ENCODE peak calls at places on chromosomes 12 and 14, in ten cellular contexts. F is fibroblast of pulmonary artery, K is neural crest cell, V is endodermal cell, N is AG04450, O is K562, D is astrocyte, I is HFF-Myc, T is ovary, W is left lung. H is an unnamed sample.

GRCh38 chr12:38890102-38890501 is 15.3 kb downstream of the CPNE8 start:
- DNase-seq in F (no peak), K (no peak), V (no peak), N (no peak), O (no peak), D (peak; percentile 1), I (no peak), T (no peak), W (no peak), H (no peak)

GRCh38 chr14:105107781-105108515 is 42.7 kb upstream of the GPR132 start:
- DNase-seq in F (no peak), K (no peak), V (no peak), N (no peak), O (no peak), D (no peak), I (no peak), T (no peak), W (no peak), H (no peak)

GRCh38 chr14:54722791-54723432 is 156.0 kb downstream of the SAMD4A start:
- DNase-seq in F (peak; percentile 77), K (no peak), V (no peak), N (no peak), O (peak; percentile 17), D (peak; percentile 29), I (no peak), T (no peak), W (no peak), H (no peak)

GRCh38 chr14:37709419-37710195 is 114.2 kb downstream of the TTC6 start:
- DNase-seq in F (peak; percentile 37), K (no peak), V (no peak), N (no peak), O (no peak), D (peak; percentile 2), I (peak; percentile 16), T (no peak), W (no peak), H (no peak)

GRCh38 chr12:17060260-17060659 is 454.3 kb upstream of the LMO3 start:
- DNase-seq in F (no peak), K (no peak), V (no peak), N (no peak), O (no peak), D (no peak), I (no peak), T (no peak), W (no peak), H (no peak)

GRCh38 chr14:69424139-69424923 is 25.8 kb downstream of the SLC39A9 start:
- DNase-seq in F (no peak), K (no peak), V (no peak), N (no peak), O (no peak), D (peak; percentile 37), I (no peak), T (no peak), W (no peak), H (no peak)

GRCh38 chr14:55245657-55246268 is 25.5 kb upstream of the FBXO34 start:
- DNase-seq in F (peak; percentile 56), K (no peak), V (no peak), N (no peak), O (no peak), D (no peak), I (no peak), T (no peak), W (no peak), H (no peak)

GRCh38 chr12:5155866-5156265 is 112.2 kb downstream of the KCNA5 start:
- DNase-seq in F (no peak), K (no peak), V (no peak), N (no peak), O (no peak), D (no peak), I (no peak), T (no peak), W (no peak), H (no peak)

GRCh38 chr14:89041245-89041585 is 216.8 kb downstream of the TTC8 start:
- DNase-seq in F (no peak), K (no peak), V (no peak), N (peak; percentile 16), O (no peak), D (no peak), I (no peak), T (no peak), W (peak; percentile 57), H (no peak)

GRCh38 chr12:3490848-3491382 is at the start of gene PRMT8:
- DNase-seq in F (no peak), K (peak; percentile 48), V (peak; percentile 90), N (no peak), O (no peak), D (no peak), I (no peak), T (no peak), W (no peak), H (no peak)

GRCh38 chr12:121050725-121051124 is 11.7 kb upstream of the OASL start:
- DNase-seq in F (no peak), K (no peak), V (peak; percentile 46), N (no peak), O (no peak), D (no peak), I (no peak), T (no peak), W (no peak), H (no peak)

DNA sequence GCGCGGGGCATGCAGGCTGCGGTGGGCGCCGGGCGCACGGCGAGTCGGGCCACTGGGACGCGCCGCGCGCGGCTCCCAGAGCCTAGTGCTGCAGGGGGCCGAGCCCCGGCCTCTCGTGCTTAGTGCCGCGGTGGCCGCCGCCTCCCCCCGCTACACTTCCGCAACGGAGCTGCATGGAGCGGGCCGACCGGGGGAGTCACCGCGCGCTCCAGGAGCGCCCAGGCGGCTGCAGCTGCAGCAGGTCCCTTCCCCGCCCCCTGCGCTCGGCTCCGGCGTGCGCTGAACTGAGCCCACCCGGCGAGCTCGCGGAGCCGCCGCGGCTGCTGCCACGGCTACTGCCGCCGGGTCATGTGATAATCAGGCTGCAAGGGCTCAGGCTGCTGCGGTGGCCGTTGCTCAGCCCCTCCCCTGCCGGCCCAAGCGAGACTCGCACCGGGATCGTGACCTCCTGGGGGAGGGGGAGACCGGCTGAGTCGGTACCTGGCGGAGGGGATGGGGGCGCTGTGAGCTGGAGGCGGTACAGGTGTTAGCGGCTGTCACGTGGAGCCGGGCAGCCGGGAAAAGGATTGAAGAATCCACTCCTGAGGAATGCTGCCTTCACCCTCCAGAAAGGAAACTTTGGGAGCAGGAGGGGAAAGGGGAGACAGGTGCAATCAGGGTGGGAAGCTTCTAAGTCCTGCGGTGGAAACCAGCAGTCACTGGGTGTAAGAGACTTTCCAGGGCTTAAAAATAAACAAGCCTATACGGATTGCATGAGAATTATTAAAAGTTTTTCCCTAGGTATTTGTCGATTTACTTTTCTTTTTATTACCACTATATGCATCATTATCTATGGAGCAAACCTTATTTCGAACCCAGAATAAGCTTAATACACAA is at the start of gene PPM1H:
- DNase-seq in F (peak; percentile 15), K (peak; percentile 66), V (peak; percentile 100), N (no peak), O (peak; percentile 91), D (peak; percentile 12), I (no peak), T (peak; percentile 57), W (peak; percentile 89), H (peak; percentile 88)
- TF ChIP-seq CTCF in F (no peak), K (peak; percentile 69), V (peak; percentile 95), N (peak; percentile 18), O (peak; percentile 85), D (peak; percentile 4), I (peak; percentile 25), T (no peak), W (peak; percentile 57), H (peak; percentile 73)

GRCh38 chr12:88228720-88229119 is 86.6 kb downstream of the TMTC3 start:
- DNase-seq in F (no peak), K (no peak), V (no peak), N (no peak), O (no peak), D (no peak), I (no peak), T (no peak), W (no peak), H (no peak)
- TF ChIP-seq CTCF in F (no peak), K (no peak), V (peak; percentile 16), N (no peak), O (no peak), D (no peak), I (no peak), T (no peak), W (no peak), H (no peak)

GRCh38 chr12:18224745-18225144 is 36.6 kb upstream of the PIK3C2G start:
- DNase-seq in F (peak; percentile 71), K (no peak), V (no peak), N (no peak), O (no peak), D (peak; percentile 27), I (no peak), T (no peak), W (no peak), H (no peak)
- TF ChIP-seq CTCF in F (peak; percentile 67), K (peak; percentile 82), V (peak; percentile 96), N (peak; percentile 52), O (no peak), D (peak; percentile 48), I (peak; percentile 16), T (no peak), W (no peak), H (peak; percentile 73)

GRCh38 chr14:93906341-93907329 is 20.5 kb upstream of the FAM181A start:
- DNase-seq in F (peak; percentile 24), K (peak; percentile 58), V (peak; percentile 93), N (no peak), O (peak; percentile 68), D (no peak), I (no peak), T (no peak), W (peak; percentile 3), H (no peak)
- TF ChIP-seq CTCF in F (peak; percentile 60), K (peak; percentile 76), V (peak; percentile 92), N (peak; percentile 66), O (peak; percentile 59), D (peak; percentile 56), I (peak; percentile 83), T (no peak), W (peak; percentile 59), H (peak; percentile 81)

DNA sequence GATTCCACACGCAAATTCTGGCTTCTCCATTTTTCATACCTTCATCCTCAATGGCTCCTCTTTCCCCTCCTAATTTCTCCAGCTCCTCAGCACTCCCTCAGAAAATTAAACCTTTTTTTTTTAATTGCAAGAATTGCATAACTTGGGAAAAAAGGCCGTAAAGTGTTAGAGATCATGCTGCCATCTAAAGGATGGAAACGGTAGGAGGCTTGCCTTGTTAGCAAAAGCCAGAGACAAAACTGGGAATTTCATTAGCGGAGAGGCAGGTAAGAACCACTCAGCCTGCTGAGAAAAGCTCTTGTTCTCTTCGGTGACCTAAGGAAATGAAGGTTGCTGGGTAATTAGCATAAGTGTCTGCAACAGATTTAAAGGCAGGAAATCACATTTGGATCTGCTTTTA is 204.3 kb downstream of the AEBP2 start:
- DNase-seq in F (peak; percentile 76), K (no peak), V (peak; percentile 78), N (no peak), O (no peak), D (peak; percentile 52), I (peak; percentile 25), T (peak; percentile 20), W (no peak), H (no peak)
- TF ChIP-seq CTCF in F (peak; percentile 78), K (peak; percentile 66), V (peak; percentile 92), N (peak; percentile 80), O (peak; percentile 5), D (peak; percentile 53), I (peak; percentile 62), T (peak; percentile 35), W (peak; percentile 31), H (peak; percentile 69)

GRCh38 chr14:52068741-52069616 is at the start of gene NID2:
- DNase-seq in F (peak; percentile 96), K (peak; percentile 84), V (peak; percentile 97), N (peak; percentile 93), O (peak; percentile 33), D (peak; percentile 84), I (peak; percentile 93), T (peak; percentile 92), W (peak; percentile 77), H (peak; percentile 91)
- TF ChIP-seq CTCF in F (no peak), K (no peak), V (no peak), N (peak; percentile 2), O (no peak), D (no peak), I (no peak), T (no peak), W (no peak), H (no peak)